ENCODE peak calls at places on chromosome 19, in four cellular contexts. S is endothelial cell, H is neural crest cell, A is lower lobe of right lung. U is an unnamed sample.

GRCh38 chr19:8525401-8525684 is 11.4 kb upstream of the ZNF414 start:
- DNase-seq in S (no peak), H (no peak), A (no peak), U (no peak)

GRCh38 chr19:29880498-29881081 is 61.4 kb upstream of the URI1 start:
- DNase-seq in S (no peak), H (no peak), A (no peak), U (no peak)

GRCh38 chr19:45253396-45254027 is 2.4 kb downstream of the MARK4 start:
- DNase-seq in S (no peak), H (no peak), A (no peak), U (no peak)

GRCh38 chr19:38862321-38863059 is 12.7 kb upstream of the HNRNPL start:
- DNase-seq in S (no peak), H (no peak), A (no peak), U (no peak)

GRCh38 chr19:6821639-6822310 is 49.3 kb downstream of the VAV1 start:
- DNase-seq in S (no peak), H (no peak), A (peak; percentile 34), U (no peak)

GRCh38 chr19:40284501-40285352 is at the start of gene AKT2:
- DNase-seq in S (peak; percentile 77), H (peak; percentile 81), A (no peak), U (peak; percentile 92)

GRCh38 chr19:46374526-46375475 is 27.9 kb downstream of the PPP5C start:
- DNase-seq in S (no peak), H (no peak), A (no peak), U (no peak)

GRCh38 chr19:46898731-46899130 is 37.9 kb downstream of the ARHGAP35 start:
- DNase-seq in S (peak; percentile 4), H (no peak), A (no peak), U (no peak)

GRCh38 chr19:39307233-39307821 is 11.1 kb downstream of the IFNL1 start:
- DNase-seq in S (no peak), H (no peak), A (peak; percentile 64), U (no peak)

GRCh38 chr19:14004619-14005380 is 1.3 kb downstream of the RFX1 start:
- DNase-seq in S (no peak), H (no peak), A (peak; percentile 77), U (peak; percentile 41)

GRCh38 chr19:58559275-58560006 is 1.0 kb upstream of the UBE2M start:
- DNase-seq in S (peak; percentile 74), H (peak; percentile 82), A (peak; percentile 93), U (peak; percentile 93)

GRCh38 chr19:3363841-3364500 is 2.4 kb upstream of the NFIC start:
- DNase-seq in S (no peak), H (no peak), A (no peak), U (no peak)

U was measured in OCI-LY7.